ENCODE peak calls at places on chromosomes 5 and 9, in ten cellular contexts. Z, P, E, K, F, H, R, L, A and C are unnamed samples.

GRCh38 chr5:86861514-86861913 is 243.8 kb downstream of the COX7C start:
- DNase-seq in Z (no peak), P (no peak), E (peak), K (no peak), F (no peak), H (no peak), R (no peak), L (no peak), A (no peak), C (no peak)

GRCh38 chr5:131720714-131721113 is 76.1 kb downstream of the FNIP1 start:
- DNase-seq in Z (no peak), P (no peak), E (no peak), K (peak), F (no peak), H (no peak), R (no peak), L (no peak), A (no peak), C (peak)

GRCh38 chr9:110251212-110251611 is 5.1 kb downstream of the TXN start:
- DNase-seq in Z (no peak), P (no peak), E (no peak), K (no peak), F (no peak), H (no peak), R (no peak), L (no peak), A (no peak), C (no peak)

GRCh38 chr5:181035991-181036815 is 3.9 kb upstream of the BTNL9 start:
- DNase-seq in Z (no peak), P (no peak), E (peak), K (no peak), F (no peak), H (no peak), R (no peak), L (no peak), A (peak), C (no peak)

GRCh38 chr5:132325691-132326090 is 31.5 kb downstream of the SLC22A4 start:
- DNase-seq in Z (no peak), P (no peak), E (no peak), K (no peak), F (no peak), H (no peak), R (no peak), L (no peak), A (no peak), C (no peak)

GRCh38 chr9:3541206-3541605 is 15.4 kb upstream of the RFX3 start:
- DNase-seq in Z (no peak), P (no peak), E (peak), K (no peak), F (no peak), H (no peak), R (no peak), L (no peak), A (no peak), C (no peak)

GRCh38 chr5:90386099-90386710 is 23.4 kb downstream of the CETN3 start:
- DNase-seq in Z (no peak), P (no peak), E (no peak), K (peak), F (peak), H (peak), R (peak), L (no peak), A (no peak), C (peak)

GRCh38 chr5:156414381-156414780 is 87.4 kb downstream of the SGCD start:
- DNase-seq in Z (no peak), P (no peak), E (no peak), K (peak), F (peak), H (no peak), R (no peak), L (no peak), A (no peak), C (peak)

GRCh38 chr5:116575635-116576042 is 1.0 kb upstream of the SEMA6A start:
- DNase-seq in Z (no peak), P (no peak), E (peak), K (peak), F (peak), H (peak), R (no peak), L (no peak), A (no peak), C (no peak)

GRCh38 chr5:66741394-66741793 is 145.2 kb downstream of the MAST4 start:
- DNase-seq in Z (no peak), P (no peak), E (no peak), K (no peak), F (no peak), H (peak), R (no peak), L (no peak), A (no peak), C (no peak)

GRCh38 chr9:77944556-77945261 is 86.9 kb downstream of the GNAQ start:
- DNase-seq in Z (no peak), P (no peak), E (peak), K (peak), F (no peak), H (peak), R (no peak), L (no peak), A (no peak), C (peak)

GRCh38 chr9:136339173-136339957 is 12.0 kb downstream of the GPSM1 start:
- DNase-seq in Z (no peak), P (no peak), E (peak), K (peak), F (peak), H (peak), R (peak), L (no peak), A (no peak), C (peak)

GRCh38 chr5:155129513-155129880 is 115.9 kb downstream of the KIF4B start:
- DNase-seq in Z (no peak), P (no peak), E (no peak), K (no peak), F (no peak), H (no peak), R (no peak), L (no peak), A (no peak), C (no peak)

GRCh38 chr9:114155967-114156294 is 594 bp downstream of the COL27A1 start:
- DNase-seq in Z (no peak), P (no peak), E (peak), K (no peak), F (peak), H (no peak), R (no peak), L (no peak), A (no peak), C (no peak)

GRCh38 chr9:89878003-89878411 is 273.2 kb downstream of the GADD45G start:
- DNase-seq in Z (no peak), P (no peak), E (no peak), K (no peak), F (no peak), H (no peak), R (no peak), L (no peak), A (peak), C (no peak)

GRCh38 chr9:4640027-4640426 is 22.1 kb upstream of the PLPP6 start:
- DNase-seq in Z (peak), P (no peak), E (peak), K (peak), F (peak), H (peak), R (peak), L (no peak), A (no peak), C (peak)

GRCh38 chr9:93813687-93814560 is 141.2 kb downstream of the BARX1 start:
- DNase-seq in Z (no peak), P (no peak), E (peak), K (no peak), F (no peak), H (no peak), R (no peak), L (no peak), A (no peak), C (no peak)

GRCh38 chr5:138809391-138809790 is 56.2 kb downstream of the CTNNA1 start:
- DNase-seq in Z (no peak), P (no peak), E (no peak), K (no peak), F (no peak), H (no peak), R (peak), L (no peak), A (no peak), C (no peak)

GRCh38 chr5:59332236-59332973 is 561.1 kb downstream of the PDE4D start:
- DNase-seq in Z (no peak), P (no peak), E (no peak), K (no peak), F (no peak), H (no peak), R (no peak), L (no peak), A (no peak), C (no peak)

GRCh38 chr5:124655211-124655880 is 91.1 kb downstream of the ZNF608 start:
- DNase-seq in Z (no peak), P (no peak), E (no peak), K (peak), F (peak), H (no peak), R (peak), L (no peak), A (no peak), C (no peak)

GRCh38 chr5:66904189-66904588 is 292.4 kb downstream of the CD180 start:
- DNase-seq in Z (no peak), P (no peak), E (peak), K (no peak), F (no peak), H (no peak), R (no peak), L (no peak), A (no peak), C (no peak)

GRCh38 chr5:157463081-157463480 is 3.1 kb downstream of the NIPAL4 start:
- DNase-seq in Z (no peak), P (no peak), E (no peak), K (no peak), F (no peak), H (no peak), R (no peak), L (no peak), A (no peak), C (no peak)

GRCh38 chr5:6019612-6020011 is 358.7 kb downstream of the MED10 start:
- DNase-seq in Z (no peak), P (no peak), E (no peak), K (no peak), F (no peak), H (no peak), R (no peak), L (no peak), A (no peak), C (no peak)

GRCh38 chr5:128036961-128037360 is 46.6 kb upstream of the SLC12A2 start:
- DNase-seq in Z (no peak), P (no peak), E (no peak), K (peak), F (peak), H (no peak), R (peak), L (no peak), A (no peak), C (peak)

GRCh38 chr5:133114933-133115310 is 63.1 kb downstream of the HSPA4 start:
- DNase-seq in Z (no peak), P (no peak), E (no peak), K (no peak), F (no peak), H (no peak), R (no peak), L (no peak), A (no peak), C (no peak)

GRCh38 chr9:90974007-90974406 is 172.4 kb downstream of the SYK start:
- DNase-seq in Z (no peak), P (no peak), E (no peak), K (peak), F (peak), H (no peak), R (peak), L (no peak), A (no peak), C (no peak)

GRCh38 chr5:134642931-134643530 is 5.6 kb upstream of the SEC24A start:
- DNase-seq in Z (no peak), P (no peak), E (no peak), K (no peak), F (peak), H (no peak), R (no peak), L (no peak), A (no peak), C (no peak)

GRCh38 chr9:75083188-75083976 is 4.6 kb downstream of the NMRK1 start:
- DNase-seq in Z (no peak), P (no peak), E (peak), K (peak), F (no peak), H (peak), R (no peak), L (no peak), A (no peak), C (no peak)

GRCh38 chr9:2060425-2060824 is 45.3 kb downstream of the SMARCA2 start:
- DNase-seq in Z (no peak), P (no peak), E (no peak), K (no peak), F (no peak), H (no peak), R (peak), L (no peak), A (no peak), C (no peak)

GRCh38 chr9:129384138-129384886 is 206.3 kb upstream of the IER5L start:
- DNase-seq in Z (no peak), P (no peak), E (no peak), K (no peak), F (no peak), H (no peak), R (no peak), L (no peak), A (no peak), C (no peak)

GRCh38 chr9:116288658-116289057 is 135.1 kb downstream of the PAPPA start:
- DNase-seq in Z (no peak), P (no peak), E (no peak), K (peak), F (peak), H (no peak), R (peak), L (no peak), A (no peak), C (peak)

GRCh38 chr5:151150484-151151262 is 6.9 kb downstream of the ANXA6 start:
- DNase-seq in Z (peak), P (no peak), E (peak), K (peak), F (peak), H (peak), R (peak), L (no peak), A (peak), C (peak)

GRCh38 chr9:7094052-7094451 is 336.3 kb downstream of the KDM4C start:
- DNase-seq in Z (no peak), P (no peak), E (peak), K (peak), F (no peak), H (no peak), R (peak), L (no peak), A (no peak), C (peak)

GRCh38 chr5:111453290-111453689 is 59.0 kb downstream of the STARD4 start:
- DNase-seq in Z (no peak), P (no peak), E (no peak), K (peak), F (no peak), H (no peak), R (peak), L (no peak), A (no peak), C (no peak)

GRCh38 chr5:113038714-113039113 is 62.1 kb downstream of the DCP2 start:
- DNase-seq in Z (no peak), P (no peak), E (no peak), K (no peak), F (no peak), H (no peak), R (peak), L (no peak), A (no peak), C (no peak)

GRCh38 chr5:123037104-123037418 is 536 bp upstream of the PPIC start:
- DNase-seq in Z (no peak), P (no peak), E (no peak), K (no peak), F (no peak), H (no peak), R (no peak), L (no peak), A (no peak), C (no peak)

GRCh38 chr5:123035320-123035949 is 1.1 kb downstream of the PPIC start:
- DNase-seq in Z (no peak), P (no peak), E (peak), K (peak), F (peak), H (peak), R (peak), L (peak), A (peak), C (peak)

GRCh38 chr5:123036391-123037103 is at the start of gene PPIC:
- DNase-seq in Z (no peak), P (peak), E (peak), K (peak), F (peak), H (peak), R (peak), L (peak), A (peak), C (peak)

GRCh38 chr5:123033157-123033671 is 3.3 kb downstream of the PPIC start:
- DNase-seq in Z (no peak), P (no peak), E (no peak), K (no peak), F (no peak), H (no peak), R (no peak), L (no peak), A (no peak), C (no peak)

DNA sequence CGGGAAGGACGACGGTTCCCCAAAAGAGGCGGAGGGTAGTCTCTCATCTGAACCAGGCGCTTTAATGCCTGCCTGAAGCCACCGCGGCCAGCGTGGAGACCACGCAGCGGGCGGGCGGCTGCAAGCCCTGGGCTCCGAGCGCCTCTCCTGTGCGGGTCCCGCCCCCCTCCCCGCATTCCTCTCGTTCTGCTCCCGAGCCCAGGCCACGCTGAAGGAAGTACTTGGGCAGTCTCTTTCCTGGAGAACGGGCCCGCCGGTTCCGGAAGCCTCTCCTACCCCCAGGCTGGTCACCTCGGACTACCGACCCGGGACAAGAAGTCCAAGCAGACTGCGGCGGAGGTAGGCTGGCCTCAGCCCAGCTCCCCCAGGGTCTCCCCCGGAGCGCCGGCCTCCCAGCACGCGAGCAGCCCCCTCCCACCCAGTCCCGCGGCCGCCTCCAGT is 555 bp downstream of the PPIC start:
- DNase-seq in Z (no peak), P (no peak), E (peak), K (peak), F (peak), H (peak), R (peak), L (peak), A (peak), C (peak)
- H3K4me3 ChIP-seq in Z (no peak), P (peak), E (peak), K (peak), F (peak), H (peak), R (peak), L (peak), A (peak), C (peak)

GRCh38 chr9:10339152-10339551 is 273.6 kb downstream of the PTPRD start:
- DNase-seq in Z (no peak), P (no peak), E (no peak), K (no peak), F (no peak), H (no peak), R (no peak), L (no peak), A (no peak), C (no peak)

DNA sequence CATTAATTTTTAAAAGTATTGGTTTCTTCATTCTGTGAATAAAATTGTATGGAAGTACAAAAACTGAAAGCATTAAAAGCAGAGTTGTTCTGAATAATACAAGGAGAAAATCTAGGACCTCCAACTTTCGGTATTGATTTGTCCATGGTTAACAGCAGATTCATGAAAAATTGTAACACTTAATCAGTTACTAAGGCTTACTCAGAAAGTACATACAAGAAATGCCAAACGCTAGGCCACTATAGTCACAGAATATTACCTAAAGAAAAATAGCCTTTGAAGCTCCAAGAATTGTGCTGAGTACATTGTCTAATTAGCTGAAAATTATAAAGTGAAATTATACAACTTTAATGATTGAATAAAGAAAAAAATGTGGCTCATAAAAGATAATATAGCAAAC is 271.7 kb downstream of the PTPRD start:
- DNase-seq in Z (no peak), P (no peak), E (no peak), K (no peak), F (no peak), H (no peak), R (no peak), L (no peak), A (no peak), C (no peak)
- H3K4me3 ChIP-seq in Z (no peak), P (no peak), E (no peak), K (no peak), F (no peak), H (no peak), R (no peak), L (no peak), A (no peak), C (no peak)

GRCh38 chr9:95513722-95514121 is 3.0 kb downstream of the PTCH1 start:
- DNase-seq in Z (no peak), P (no peak), E (peak), K (no peak), F (no peak), H (no peak), R (no peak), L (no peak), A (no peak), C (no peak)
- H3K4me3 ChIP-seq in Z (no peak), P (no peak), E (peak), K (no peak), F (no peak), H (peak), R (no peak), L (no peak), A (no peak), C (no peak)

GRCh38 chr5:10595305-10595677 is 31.4 kb downstream of the ANKRD33B start:
- DNase-seq in Z (no peak), P (no peak), E (no peak), K (no peak), F (peak), H (no peak), R (peak), L (no peak), A (no peak), C (peak)
- H3K4me3 ChIP-seq in Z (peak), P (peak), E (no peak), K (no peak), F (peak), H (no peak), R (no peak), L (peak), A (peak), C (peak)

GRCh38 chr5:80961376-80962281 is 1.5 kb downstream of the RASGRF2 start:
- DNase-seq in Z (peak), P (no peak), E (peak), K (peak), F (no peak), H (no peak), R (no peak), L (no peak), A (no peak), C (peak)
- H3K4me3 ChIP-seq in Z (peak), P (peak), E (peak), K (peak), F (no peak), H (peak), R (peak), L (peak), A (peak), C (peak)

GRCh38 chr5:32625106-32625505 is 39.7 kb downstream of the SUB1 start:
- DNase-seq in Z (no peak), P (no peak), E (no peak), K (peak), F (no peak), H (no peak), R (no peak), L (no peak), A (no peak), C (peak)

GRCh38 chr5:32628049-32628803 is 42.9 kb downstream of the SUB1 start:
- DNase-seq in Z (no peak), P (no peak), E (no peak), K (peak), F (peak), H (no peak), R (no peak), L (no peak), A (no peak), C (no peak)

GRCh38 chr5:32627219-32627880 is 42.0 kb downstream of the SUB1 start:
- DNase-seq in Z (no peak), P (no peak), E (no peak), K (peak), F (no peak), H (no peak), R (peak), L (no peak), A (no peak), C (no peak)

DNA sequence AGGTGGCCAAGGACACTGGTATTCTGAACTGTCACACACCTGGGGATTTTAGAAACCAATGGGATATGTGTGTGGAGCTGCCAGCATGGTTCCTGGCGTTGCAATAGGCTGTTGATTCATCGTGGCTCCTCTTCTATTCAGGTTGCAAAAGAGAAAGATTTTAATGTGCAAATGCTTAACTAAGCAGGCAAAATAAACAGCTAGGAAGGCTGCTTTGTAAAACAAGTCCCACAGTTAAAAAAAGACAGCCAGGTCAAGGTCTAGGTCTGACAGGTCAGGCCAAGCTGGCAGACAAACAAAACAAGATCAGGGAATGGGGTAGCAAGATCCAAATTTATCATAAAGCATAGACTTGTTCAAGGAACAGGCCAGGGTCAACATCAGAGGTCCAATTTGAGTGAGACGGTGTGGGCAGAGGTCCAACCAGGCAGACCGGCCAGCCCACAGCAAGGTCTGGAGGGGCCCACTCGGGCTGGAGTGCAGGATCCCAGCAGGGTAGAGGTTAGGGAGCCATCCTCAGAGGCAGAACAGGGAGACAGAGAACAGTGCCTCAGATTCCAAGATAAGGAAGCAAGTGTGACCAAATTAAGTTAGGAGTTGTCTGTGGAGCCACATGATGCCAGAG is 45.6 kb downstream of the SUB1 start:
- DNase-seq in Z (no peak), P (no peak), E (no peak), K (no peak), F (no peak), H (no peak), R (no peak), L (no peak), A (no peak), C (no peak)
- H3K4me3 ChIP-seq in Z (no peak), P (no peak), E (no peak), K (no peak), F (no peak), H (no peak), R (no peak), L (no peak), A (no peak), C (no peak)

GRCh38 chr5:37836173-37837100 is 3.4 kb downstream of the GDNF start:
- DNase-seq in Z (no peak), P (no peak), E (peak), K (peak), F (peak), H (no peak), R (peak), L (no peak), A (no peak), C (peak)
- H3K4me3 ChIP-seq in Z (no peak), P (peak), E (peak), K (peak), F (peak), H (peak), R (peak), L (peak), A (peak), C (peak)